ENCODE peak calls at places on chromosomes 12 and 14, in four cellular contexts. X, P, E and Q are unnamed samples. For H3K36me3, the result is how much of the 10 kb centered on the place peaks cover.

GRCh38 chr12:64450711-64451486 is 1.0 kb upstream of the TBK1 start:
- DNase-seq in E (no peak), P (no peak), X (peak), Q (no peak)

GRCh38 chr14:64937176-64937820 is 5.2 kb downstream of the GPX2 start:
- DNase-seq in E (no peak), P (no peak), X (no peak), Q (peak)

GRCh38 chr12:124625867-124626675 is 58.7 kb upstream of the NCOR2 start:
- DNase-seq in X (peak), E (no peak), P (peak), Q (peak)

GRCh38 chr12:52631676-52632459 is 13.5 kb upstream of the KRT73 start:
- DNase-seq in P (no peak), E (no peak), X (peak), Q (no peak)

GRCh38 chr14:70716958-70717357 is 75.2 kb downstream of the TTC9 start:
- DNase-seq in P (no peak), X (no peak), E (no peak), Q (no peak)

GRCh38 chr14:71206123-71206522 is 298.9 kb downstream of the PCNX1 start:
- DNase-seq in X (no peak), P (no peak), E (no peak), Q (no peak)

GRCh38 chr12:106583578-106584103 is 837 bp downstream of the RFX4 start:
- DNase-seq in X (no peak), P (no peak), E (no peak), Q (peak)

GRCh38 chr12:70722584-70723343 is 85.5 kb upstream of the PTPRB start:
- DNase-seq in P (no peak), E (no peak), X (no peak), Q (no peak)

GRCh38 chr12:63955831-63956685 is 111.6 kb downstream of the SRGAP1 start:
- DNase-seq in X (no peak), P (no peak), E (no peak), Q (no peak)

GRCh38 chr14:76967788-76968187 is 60.7 kb downstream of the IRF2BPL start:
- DNase-seq in E (no peak), X (no peak), P (no peak), Q (no peak)

GRCh38 chr14:96502621-96503251 is 554 bp downstream of the PAPOLA start:
- DNase-seq in E (no peak), P (peak), X (peak), Q (no peak)

GRCh38 chr12:105822131-105823103 is 316.3 kb downstream of the NUAK1 start:
- DNase-seq in E (no peak), X (no peak), P (no peak), Q (no peak)

GRCh38 chr14:28142400-28143015 is 624.1 kb upstream of the FOXG1 start:
- DNase-seq in X (no peak), E (no peak), P (no peak), Q (no peak)

GRCh38 chr12:84624601-84625000 is 288.0 kb downstream of the SLC6A15 start:
- DNase-seq in P (no peak), X (no peak), E (no peak), Q (no peak)

GRCh38 chr14:67377916-67378315 is 17.8 kb downstream of the EIF2S1 start:
- DNase-seq in P (no peak), X (no peak), E (no peak), Q (no peak)

GRCh38 chr14:106277503-106277902 is 751.1 kb downstream of the TMEM121 start:
- DNase-seq in X (no peak), E (no peak), P (no peak), Q (no peak)
- TF ChIP-seq CTCF in X (peak), E (peak), P (no peak), Q (no peak)

GRCh38 chr14:103135333-103136075 is 12.2 kb downstream of the TNFAIP2 start:
- DNase-seq in P (no peak), X (no peak), E (no peak), Q (no peak)
- H3K36me3 ChIP-seq in P (half or more), X (under half), E (under half), Q (half or more)

DNA sequence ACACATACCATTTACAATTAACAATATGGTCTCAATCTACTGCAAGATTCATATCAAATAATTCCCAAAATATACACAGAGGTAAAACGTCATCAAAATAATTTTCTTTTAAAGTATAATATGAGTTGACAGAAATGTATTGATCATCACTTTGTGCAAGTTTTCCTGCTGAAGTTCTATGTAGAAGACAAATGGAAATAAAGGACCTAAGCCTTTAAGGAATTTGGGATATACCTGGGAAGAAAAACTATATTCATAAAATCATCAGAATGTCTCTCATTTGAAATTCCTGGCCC is 61.1 kb upstream of the DAAM1 start:
- DNase-seq in X (no peak), P (no peak), E (no peak), Q (no peak)
- TF ChIP-seq CTCF in X (no peak), P (no peak), E (no peak), Q (no peak)

GRCh38 chr14:49619730-49620129 is 696 bp downstream of the RPL36AL start:
- DNase-seq in X (no peak), E (no peak), P (no peak), Q (no peak)
- H3K36me3 ChIP-seq in X (under half), E (under half), P (under half), Q (under half)